ENCODE peak calls at places on chromosomes 7 and 10, in seven cellular contexts. V, Q, S, R, U, H and C are unnamed samples.

GRCh38 chr7:79653136-79653631 is 199.7 kb upstream of the MAGI2 start:
- DNase-seq in S (peak; percentile 51), R (no peak), V (no peak), Q (no peak), H (no peak), U (no peak), C (no peak)

GRCh38 chr10:49429458-49429857 is 33.6 kb upstream of the DRGX start:
- DNase-seq in S (no peak), R (no peak), U (no peak), V (no peak), Q (no peak), H (no peak), C (no peak)

GRCh38 chr10:33066558-33067236 is 108.7 kb upstream of the ITGB1 start:
- DNase-seq in H (peak; percentile 79), V (peak; percentile 86), U (no peak), R (no peak), Q (peak; percentile 29), S (peak; percentile 52), C (no peak)

GRCh38 chr10:60140681-60141632 is 234.6 kb upstream of the CCDC6 start:
- DNase-seq in H (peak; percentile 33), S (no peak), U (no peak), V (peak; percentile 56), Q (no peak), R (no peak), C (no peak)

GRCh38 chr10:78472542-78472890 is 438.9 kb downstream of the RPS24 start:
- DNase-seq in R (no peak), Q (no peak), V (no peak), S (no peak), U (no peak), H (no peak), C (no peak)

GRCh38 chr10:33126118-33126517 is 168.1 kb upstream of the ITGB1 start:
- DNase-seq in H (peak; percentile 67), R (no peak), S (no peak), Q (no peak), U (peak; percentile 58), V (peak; percentile 76), C (no peak)

GRCh38 chr10:1426786-1427185 is 310.5 kb downstream of the ADARB2 start:
- DNase-seq in S (no peak), R (no peak), H (no peak), U (no peak), Q (no peak), V (no peak), C (no peak)

GRCh38 chr10:126060232-126060935 is 164.0 kb downstream of the FANK1 start:
- DNase-seq in Q (peak; percentile 52), U (no peak), S (peak; percentile 74), H (peak; percentile 90), V (peak; percentile 33), R (peak; percentile 51), C (peak; percentile 46)

GRCh38 chr10:60334991-60335390 is 54.7 kb downstream of the ANK3 start:
- DNase-seq in R (no peak), S (no peak), U (no peak), H (no peak), V (no peak), Q (no peak), C (no peak)

GRCh38 chr7:24051651-24052050 is 232.3 kb upstream of the NPY start:
- DNase-seq in V (no peak), S (no peak), H (no peak), U (no peak), R (no peak), Q (no peak), C (no peak)

GRCh38 chr10:97207756-97208346 is 22.1 kb upstream of the SLIT1 start:
- DNase-seq in R (no peak), S (no peak), H (no peak), U (no peak), V (no peak), Q (no peak), C (no peak)

GRCh38 chr10:113385021-113385975 is 167.6 kb upstream of the HABP2 start:
- DNase-seq in S (peak; percentile 85), U (peak; percentile 77), V (peak; percentile 94), Q (peak; percentile 79), R (peak; percentile 82), H (peak; percentile 89), C (peak; percentile 86)

GRCh38 chr7:149330914-149331567 is 69.0 kb downstream of the ZNF783 start:
- DNase-seq in R (no peak), Q (no peak), U (no peak), S (no peak), V (no peak), H (peak; percentile 32), C (no peak)

GRCh38 chr7:18638594-18639452 is 143.3 kb downstream of the HDAC9 start:
- DNase-seq in S (peak; percentile 79), V (peak; percentile 85), Q (no peak), R (no peak), U (no peak), H (peak; percentile 81), C (peak; percentile 48)

GRCh38 chr10:560314-560992 is 129.0 kb downstream of the DIP2C start:
- DNase-seq in V (no peak), S (no peak), Q (no peak), H (no peak), U (no peak), R (no peak), C (no peak)

GRCh38 chr10:69567920-69568319 is 5.3 kb downstream of the NEUROG3 start:
- DNase-seq in Q (peak; percentile 24), H (peak; percentile 72), R (peak; percentile 26), S (peak; percentile 33), V (peak; percentile 75), U (peak; percentile 64), C (peak; percentile 8)

GRCh38 chr10:121159670-121160069 is 308.5 kb downstream of the WDR11 start:
- DNase-seq in H (no peak), R (no peak), U (peak; percentile 43), S (no peak), V (no peak), Q (no peak), C (no peak)

GRCh38 chr10:35852721-35853120 is 210.6 kb upstream of the FZD8 start:
- DNase-seq in H (no peak), U (no peak), R (no peak), V (no peak), Q (no peak), S (no peak), C (no peak)

GRCh38 chr7:43439631-43440401 is 143.1 kb upstream of the STK17A start:
- DNase-seq in R (peak; percentile 12), Q (peak; percentile 75), V (peak; percentile 67), U (peak; percentile 27), S (peak; percentile 17), H (peak; percentile 65), C (no peak)

DNA sequence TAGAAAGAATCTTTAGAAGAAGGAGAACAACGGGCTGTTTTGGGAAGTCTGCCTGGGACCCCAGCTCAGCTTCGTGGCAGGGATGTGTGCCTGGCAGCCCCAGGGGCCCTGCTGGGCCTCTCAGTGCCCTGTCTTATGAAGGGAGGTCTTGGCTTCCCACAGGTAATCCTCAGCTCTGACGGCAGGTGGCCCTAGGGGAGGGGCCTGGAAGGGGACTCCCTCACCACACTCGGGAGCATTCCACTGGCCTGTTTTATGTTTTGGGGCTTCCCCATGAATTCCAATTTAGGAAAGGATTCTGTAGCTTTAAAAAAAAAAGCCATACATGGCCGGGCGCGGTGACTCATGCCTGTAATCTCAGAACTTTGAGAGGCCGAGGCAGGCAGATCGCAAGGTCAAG is 3.0 kb upstream of the DMBT1 start:
- DNase-seq in H (peak; percentile 11), U (peak; percentile 49), V (peak; percentile 16), S (no peak), Q (peak; percentile 27), R (no peak), C (no peak)
- TF ChIP-seq CTCF in H (no peak), U (no peak), V (no peak), S (no peak), Q (no peak), R (no peak), C (no peak)

DNA sequence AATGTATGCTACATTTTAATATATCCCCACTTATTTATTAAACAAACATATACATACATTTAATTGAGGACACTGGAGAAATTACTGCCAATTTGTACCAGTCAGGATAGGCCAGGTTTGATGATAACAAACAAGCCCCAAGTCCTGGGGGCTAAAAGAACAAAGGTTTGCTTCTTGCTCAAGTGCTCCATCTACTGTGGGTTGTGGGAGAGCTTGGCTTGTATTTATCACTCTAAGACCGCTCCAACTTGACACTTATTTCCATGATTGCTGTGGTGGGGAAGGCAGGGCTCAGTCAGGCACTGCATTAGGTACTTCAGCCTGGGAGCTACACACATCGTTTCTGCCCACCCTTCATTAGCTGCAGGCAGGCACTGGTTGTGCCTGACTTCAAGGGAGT is 136.6 kb upstream of the ZNF32 start:
- DNase-seq in U (no peak), Q (no peak), V (peak; percentile 51), R (no peak), H (peak; percentile 25), S (no peak), C (no peak)
- TF ChIP-seq CTCF in U (no peak), Q (no peak), V (peak; percentile 29), R (no peak), H (peak; percentile 9), S (no peak), C (no peak)

GRCh38 chr10:58264780-58265179 is 2.9 kb downstream of the IPMK start:
- DNase-seq in V (no peak), S (no peak), U (no peak), Q (no peak), H (peak; percentile 29), R (no peak), C (no peak)

GRCh38 chr10:58260334-58260733 is 7.4 kb downstream of the IPMK start:
- DNase-seq in Q (no peak), V (no peak), R (no peak), S (no peak), U (no peak), H (no peak), C (no peak)

GRCh38 chr10:58254644-58255043 is 13.1 kb downstream of the IPMK start:
- DNase-seq in Q (no peak), V (no peak), S (no peak), R (no peak), U (no peak), H (peak; percentile 13), C (no peak)

GRCh38 chr10:58253184-58253583 is 14.5 kb downstream of the IPMK start:
- DNase-seq in Q (no peak), V (no peak), R (no peak), U (no peak), H (no peak), S (no peak), C (no peak)

DNA sequence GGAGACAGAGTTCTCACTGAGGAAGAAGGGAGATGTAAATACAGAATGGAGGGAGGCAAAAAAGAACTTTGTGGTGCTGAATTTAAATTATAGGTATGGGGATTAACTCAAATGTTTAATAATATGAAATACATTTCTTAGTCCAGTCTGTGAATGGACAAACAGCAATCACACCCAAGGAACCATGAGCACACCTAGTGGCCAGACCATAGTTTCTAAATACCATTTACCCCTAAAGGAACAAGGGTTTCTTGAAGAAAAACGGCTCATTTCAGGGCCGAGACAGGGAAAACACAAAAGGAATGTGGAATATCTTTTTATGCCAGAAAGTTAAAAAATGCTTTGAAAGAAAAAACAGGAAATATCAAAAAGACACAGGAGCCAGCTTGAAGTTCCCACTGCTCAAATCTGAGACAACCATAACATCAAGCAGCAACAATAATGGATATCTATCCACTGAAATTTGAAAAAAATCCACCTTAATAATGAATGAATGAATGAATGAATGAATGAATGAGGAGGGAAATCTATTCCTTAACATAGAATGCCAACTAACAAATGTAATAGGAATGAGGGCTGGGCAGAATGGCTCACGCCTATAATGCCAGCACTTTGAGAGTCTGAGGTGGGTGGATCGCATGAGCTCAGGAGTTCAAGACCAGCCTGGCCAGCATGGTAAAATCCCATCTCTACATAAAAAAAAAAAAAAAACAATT is 8.6 kb downstream of the IPMK start:
- DNase-seq in Q (no peak), V (no peak), R (no peak), U (no peak), H (no peak), S (no peak), C (no peak)
- TF ChIP-seq CTCF in Q (no peak), V (no peak), R (peak; percentile 18), U (peak; percentile 15), H (peak; percentile 12), S (no peak), C (no peak)

GRCh38 chr7:83005410-83005809 is 157.3 kb downstream of the PCLO start:
- DNase-seq in Q (no peak), S (no peak), V (peak; percentile 10), U (no peak), H (peak; percentile 3), R (no peak), C (no peak)
- TF ChIP-seq CTCF in Q (peak; percentile 26), S (peak; percentile 8), V (peak; percentile 7), U (no peak), H (peak; percentile 10), R (peak; percentile 35), C (no peak)